ENCODE peak calls at places on chromosomes 7 and 10, in seven cellular contexts. One of them, this sample, is unnamed.

GRCh38 chr7:129780257-129781127 is 169.0 kb downstream of the NRF1 start:
- DNase-seq in right lobe of liver: peak; percentile 65
- DNase-seq in cardiac muscle cell: peak; percentile 47
- DNase-seq in AG04450: no peak
- DNase-seq in adrenal gland: peak; percentile 77
- DNase-seq in CD8-positive, alpha-beta T cell: peak; percentile 51
- DNase-seq in WERI-Rb-1: peak; percentile 98
- DNase-seq in this sample: peak; percentile 86

GRCh38 chr7:159098795-159099194 is 45.9 kb downstream of the VIPR2 start:
- DNase-seq in WERI-Rb-1: no peak
- DNase-seq in cardiac muscle cell: no peak
- DNase-seq in CD8-positive, alpha-beta T cell: no peak
- DNase-seq in AG04450: no peak
- DNase-seq in adrenal gland: peak; percentile 11
- DNase-seq in right lobe of liver: peak; percentile 37
- DNase-seq in this sample: no peak

GRCh38 chr10:104342941-104343411 is 4.7 kb upstream of the ITPRIP start:
- DNase-seq in WERI-Rb-1: no peak
- DNase-seq in right lobe of liver: no peak
- DNase-seq in cardiac muscle cell: peak; percentile 51
- DNase-seq in adrenal gland: peak; percentile 66
- DNase-seq in AG04450: no peak
- DNase-seq in CD8-positive, alpha-beta T cell: no peak
- DNase-seq in this sample: no peak

GRCh38 chr7:31695856-31696255 is 8.8 kb downstream of the PPP1R17 start:
- DNase-seq in right lobe of liver: no peak
- DNase-seq in WERI-Rb-1: no peak
- DNase-seq in CD8-positive, alpha-beta T cell: no peak
- DNase-seq in cardiac muscle cell: no peak
- DNase-seq in AG04450: no peak
- DNase-seq in adrenal gland: no peak
- DNase-seq in this sample: no peak

GRCh38 chr7:151251328-151251925 is 2.9 kb upstream of the SMARCD3 start:
- DNase-seq in adrenal gland: peak; percentile 61
- DNase-seq in WERI-Rb-1: peak; percentile 73
- DNase-seq in cardiac muscle cell: peak; percentile 75
- DNase-seq in CD8-positive, alpha-beta T cell: no peak
- DNase-seq in AG04450: no peak
- DNase-seq in right lobe of liver: no peak
- DNase-seq in this sample: no peak

GRCh38 chr10:92571649-92572048 is 2.2 kb downstream of the IDE start:
- DNase-seq in cardiac muscle cell: peak; percentile 15
- DNase-seq in right lobe of liver: no peak
- DNase-seq in AG04450: no peak
- DNase-seq in WERI-Rb-1: no peak
- DNase-seq in adrenal gland: no peak
- DNase-seq in CD8-positive, alpha-beta T cell: no peak
- DNase-seq in this sample: no peak

GRCh38 chr10:2851544-2851943 is 215.8 kb upstream of the PFKP start:
- DNase-seq in CD8-positive, alpha-beta T cell: no peak
- DNase-seq in AG04450: no peak
- DNase-seq in adrenal gland: no peak
- DNase-seq in WERI-Rb-1: no peak
- DNase-seq in right lobe of liver: no peak
- DNase-seq in cardiac muscle cell: no peak
- DNase-seq in this sample: no peak

GRCh38 chr7:140631006-140631405 is 9.6 kb downstream of the DENND2A start:
- DNase-seq in adrenal gland: no peak
- DNase-seq in AG04450: no peak
- DNase-seq in CD8-positive, alpha-beta T cell: no peak
- DNase-seq in cardiac muscle cell: no peak
- DNase-seq in right lobe of liver: no peak
- DNase-seq in WERI-Rb-1: no peak
- DNase-seq in this sample: no peak

GRCh38 chr7:87206361-87206760 is 13.2 kb downstream of the TMEM243 start:
- DNase-seq in right lobe of liver: no peak
- DNase-seq in CD8-positive, alpha-beta T cell: no peak
- DNase-seq in WERI-Rb-1: no peak
- DNase-seq in adrenal gland: no peak
- DNase-seq in AG04450: no peak
- DNase-seq in cardiac muscle cell: no peak
- DNase-seq in this sample: no peak

GRCh38 chr10:43961523-43962345 is 313.1 kb upstream of the ZNF32 start:
- DNase-seq in WERI-Rb-1: no peak
- DNase-seq in CD8-positive, alpha-beta T cell: no peak
- DNase-seq in AG04450: no peak
- DNase-seq in right lobe of liver: no peak
- DNase-seq in adrenal gland: peak; percentile 71
- DNase-seq in cardiac muscle cell: no peak
- DNase-seq in this sample: no peak

GRCh38 chr7:71868797-71869196 is 543.3 kb downstream of the CALN1 start:
- DNase-seq in WERI-Rb-1: no peak
- DNase-seq in cardiac muscle cell: no peak
- DNase-seq in CD8-positive, alpha-beta T cell: no peak
- DNase-seq in adrenal gland: peak; percentile 29
- DNase-seq in right lobe of liver: no peak
- DNase-seq in AG04450: no peak
- DNase-seq in this sample: no peak

GRCh38 chr7:107563072-107563760 is 504 bp downstream of the COG5 start:
- DNase-seq in AG04450: no peak
- DNase-seq in WERI-Rb-1: no peak
- DNase-seq in right lobe of liver: no peak
- DNase-seq in cardiac muscle cell: no peak
- DNase-seq in CD8-positive, alpha-beta T cell: no peak
- DNase-seq in adrenal gland: peak; percentile 68
- DNase-seq in this sample: no peak

GRCh38 chr7:1812693-1813393 is 142.8 kb downstream of the ELFN1 start:
- DNase-seq in AG04450: no peak
- DNase-seq in adrenal gland: no peak
- DNase-seq in right lobe of liver: no peak
- DNase-seq in WERI-Rb-1: peak; percentile 87
- DNase-seq in cardiac muscle cell: peak; percentile 44
- DNase-seq in CD8-positive, alpha-beta T cell: no peak
- DNase-seq in this sample: no peak

GRCh38 chr10:1368772-1369171 is 312.6 kb downstream of the WDR37 start:
- DNase-seq in adrenal gland: no peak
- DNase-seq in WERI-Rb-1: peak; percentile 15
- DNase-seq in CD8-positive, alpha-beta T cell: no peak
- DNase-seq in AG04450: no peak
- DNase-seq in right lobe of liver: no peak
- DNase-seq in cardiac muscle cell: peak; percentile 66
- DNase-seq in this sample: peak; percentile 76

GRCh38 chr7:95104739-95105138 is 197.3 kb downstream of the PPP1R9A start:
- DNase-seq in WERI-Rb-1: no peak
- DNase-seq in right lobe of liver: no peak
- DNase-seq in CD8-positive, alpha-beta T cell: no peak
- DNase-seq in cardiac muscle cell: no peak
- DNase-seq in AG04450: no peak
- DNase-seq in adrenal gland: peak; percentile 40
- DNase-seq in this sample: no peak

GRCh38 chr10:114491419-114491818 is 87.1 kb upstream of the AFAP1L2 start:
- DNase-seq in AG04450: no peak
- DNase-seq in adrenal gland: no peak
- DNase-seq in right lobe of liver: no peak
- DNase-seq in CD8-positive, alpha-beta T cell: no peak
- DNase-seq in cardiac muscle cell: no peak
- DNase-seq in WERI-Rb-1: no peak
- DNase-seq in this sample: no peak

GRCh38 chr7:20793258-20793657 is 6.6 kb upstream of the SP8 start:
- DNase-seq in right lobe of liver: no peak
- DNase-seq in CD8-positive, alpha-beta T cell: no peak
- DNase-seq in adrenal gland: no peak
- DNase-seq in AG04450: no peak
- DNase-seq in WERI-Rb-1: peak; percentile 35
- DNase-seq in cardiac muscle cell: no peak
- DNase-seq in this sample: no peak

GRCh38 chr10:3887885-3888476 is 103.0 kb upstream of the KLF6 start:
- DNase-seq in CD8-positive, alpha-beta T cell: peak; percentile 26
- DNase-seq in WERI-Rb-1: no peak
- DNase-seq in AG04450: peak; percentile 57
- DNase-seq in adrenal gland: peak; percentile 71
- DNase-seq in cardiac muscle cell: no peak
- DNase-seq in right lobe of liver: no peak
- DNase-seq in this sample: peak; percentile 79

GRCh38 chr7:90945104-90945752 is 319.0 kb upstream of the FZD1 start:
- DNase-seq in AG04450: no peak
- DNase-seq in CD8-positive, alpha-beta T cell: no peak
- DNase-seq in right lobe of liver: no peak
- DNase-seq in cardiac muscle cell: no peak
- DNase-seq in adrenal gland: no peak
- DNase-seq in WERI-Rb-1: no peak
- DNase-seq in this sample: no peak

GRCh38 chr10:115941247-115941840 is 331.7 kb downstream of the GFRA1 start:
- DNase-seq in right lobe of liver: no peak
- DNase-seq in AG04450: no peak
- DNase-seq in WERI-Rb-1: no peak
- DNase-seq in adrenal gland: no peak
- DNase-seq in CD8-positive, alpha-beta T cell: no peak
- DNase-seq in cardiac muscle cell: no peak
- DNase-seq in this sample: no peak

GRCh38 chr10:16777473-16778370 is 39.5 kb downstream of the RSU1 start:
- DNase-seq in WERI-Rb-1: peak; percentile 8
- DNase-seq in cardiac muscle cell: peak; percentile 77
- DNase-seq in right lobe of liver: peak; percentile 49
- DNase-seq in CD8-positive, alpha-beta T cell: no peak
- DNase-seq in adrenal gland: peak; percentile 24
- DNase-seq in AG04450: peak; percentile 32
- DNase-seq in this sample: no peak

GRCh38 chr10:87095241-87095945 is 387 bp downstream of the SHLD2 start:
- DNase-seq in WERI-Rb-1: peak; percentile 80
- DNase-seq in CD8-positive, alpha-beta T cell: peak; percentile 71
- DNase-seq in adrenal gland: peak; percentile 90
- DNase-seq in right lobe of liver: peak; percentile 89
- DNase-seq in AG04450: peak; percentile 56
- DNase-seq in cardiac muscle cell: peak; percentile 84
- DNase-seq in this sample: peak; percentile 89

GRCh38 chr7:957418-958220 is 3.1 kb upstream of the ADAP1 start:
- DNase-seq in right lobe of liver: no peak
- DNase-seq in CD8-positive, alpha-beta T cell: no peak
- DNase-seq in adrenal gland: no peak
- DNase-seq in cardiac muscle cell: no peak
- DNase-seq in AG04450: no peak
- DNase-seq in WERI-Rb-1: no peak
- DNase-seq in this sample: peak; percentile 45

GRCh38 chr7:130896051-130896881 is 162.3 kb upstream of the KLF14 start:
- DNase-seq in right lobe of liver: no peak
- DNase-seq in WERI-Rb-1: no peak
- DNase-seq in adrenal gland: peak; percentile 3
- DNase-seq in CD8-positive, alpha-beta T cell: no peak
- DNase-seq in AG04450: no peak
- DNase-seq in cardiac muscle cell: no peak
- DNase-seq in this sample: no peak

GRCh38 chr10:20254078-20254477 is 437.8 kb downstream of the PLXDC2 start:
- DNase-seq in CD8-positive, alpha-beta T cell: no peak
- DNase-seq in right lobe of liver: no peak
- DNase-seq in cardiac muscle cell: no peak
- DNase-seq in AG04450: no peak
- DNase-seq in WERI-Rb-1: no peak
- DNase-seq in adrenal gland: no peak
- DNase-seq in this sample: no peak

DNA sequence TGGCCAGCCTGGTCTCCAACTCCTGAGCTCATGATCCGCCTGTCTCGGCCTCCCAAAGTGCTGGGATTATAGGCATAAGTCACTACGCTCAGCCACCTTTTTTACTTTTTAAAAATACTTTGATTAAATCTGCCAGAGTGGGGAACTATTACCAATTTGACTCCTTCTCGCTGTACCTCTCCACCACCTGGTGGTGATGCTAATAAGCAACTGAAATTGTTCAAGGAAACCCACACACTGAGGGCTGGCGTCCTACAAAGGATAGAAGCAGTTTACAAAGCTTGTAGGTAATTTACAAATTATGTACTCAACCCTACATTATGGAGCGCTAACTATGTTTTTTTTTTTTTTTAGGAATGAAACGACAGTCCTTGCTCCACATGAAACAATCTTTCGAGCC is 111.1 kb downstream of the CPED1 start:
- DNase-seq in cardiac muscle cell: no peak
- DNase-seq in CD8-positive, alpha-beta T cell: no peak
- DNase-seq in adrenal gland: no peak
- DNase-seq in WERI-Rb-1: no peak
- DNase-seq in AG04450: no peak
- DNase-seq in right lobe of liver: no peak
- DNase-seq in this sample: no peak
- TF ChIP-seq CTCF in cardiac muscle cell: peak; percentile 8
- TF ChIP-seq CTCF in CD8-positive, alpha-beta T cell: no peak
- TF ChIP-seq CTCF in adrenal gland: no peak
- TF ChIP-seq CTCF in WERI-Rb-1: peak; percentile 1
- TF ChIP-seq CTCF in AG04450: peak; percentile 21
- TF ChIP-seq CTCF in right lobe of liver: no peak
- TF ChIP-seq CTCF in this sample: no peak

GRCh38 chr7:41742619-41743018 is 39.7 kb upstream of the INHBA start:
- DNase-seq in AG04450: no peak
- DNase-seq in adrenal gland: no peak
- DNase-seq in WERI-Rb-1: no peak
- DNase-seq in right lobe of liver: no peak
- DNase-seq in CD8-positive, alpha-beta T cell: no peak
- DNase-seq in cardiac muscle cell: no peak
- DNase-seq in this sample: no peak
- H3K9me3 ChIP-seq in AG04450: peaks cover 9% of the 10 kb centered on the region
- H3K9me3 ChIP-seq in adrenal gland: no peaks in the 10 kb centered on the region
- H3K9me3 ChIP-seq in WERI-Rb-1: peaks cover 5% of the 10 kb centered on the region
- H3K9me3 ChIP-seq in right lobe of liver: no peaks in the 10 kb centered on the region
- H3K9me3 ChIP-seq in CD8-positive, alpha-beta T cell: peaks cover 4% of the 10 kb centered on the region
- H3K9me3 ChIP-seq in cardiac muscle cell: no peaks in the 10 kb centered on the region
- H3K9me3 ChIP-seq in this sample: no peaks in the 10 kb centered on the region

DNA sequence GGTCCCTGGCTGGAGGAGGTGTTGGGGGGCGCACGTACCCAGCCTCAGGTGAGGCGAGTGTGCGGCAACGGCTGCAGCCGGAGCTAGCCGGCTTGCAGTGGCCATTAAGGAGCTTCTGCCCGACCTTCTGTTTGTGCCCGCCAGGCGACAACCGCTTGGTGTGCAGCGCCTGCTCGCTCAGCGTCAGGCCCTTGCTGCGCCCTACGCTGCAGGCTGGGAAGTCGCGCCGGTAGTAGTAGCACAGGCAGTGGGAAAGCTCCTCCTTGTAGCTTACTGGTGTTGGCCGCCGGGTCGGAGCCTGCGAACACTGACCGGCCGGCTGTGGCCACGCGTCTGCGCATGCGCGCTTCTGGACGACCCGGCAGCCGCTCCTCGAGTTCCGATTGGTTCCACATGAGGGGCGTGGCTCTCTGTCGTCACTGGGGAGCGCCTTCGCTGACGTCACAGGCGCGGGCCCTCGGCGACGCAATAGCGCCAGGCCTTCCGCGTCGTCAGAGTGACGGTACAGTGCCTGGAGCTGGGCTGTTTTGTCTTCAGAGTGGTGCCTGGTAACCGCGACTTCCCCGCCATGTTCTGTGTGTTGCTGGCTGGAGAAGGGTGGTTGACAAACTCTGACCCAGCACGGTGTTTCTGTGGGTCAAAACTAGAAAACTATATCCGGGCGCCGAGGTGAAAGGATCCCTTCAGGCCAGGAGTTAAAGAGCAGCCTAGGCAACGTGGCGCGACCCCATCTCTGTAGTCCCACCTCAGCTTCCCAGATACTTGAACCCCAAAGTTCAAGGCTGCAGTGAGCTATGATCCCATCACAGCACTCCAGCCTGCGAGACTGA is 76.3 kb upstream of the TMEM248 start:
- DNase-seq in adrenal gland: peak; percentile 98
- DNase-seq in CD8-positive, alpha-beta T cell: peak; percentile 98
- DNase-seq in WERI-Rb-1: peak; percentile 98
- DNase-seq in cardiac muscle cell: peak; percentile 98
- DNase-seq in right lobe of liver: peak; percentile 99
- DNase-seq in AG04450: peak; percentile 97
- DNase-seq in this sample: peak; percentile 97
- TF ChIP-seq CTCF in adrenal gland: peak; percentile 46
- TF ChIP-seq CTCF in CD8-positive, alpha-beta T cell: peak; percentile 53
- TF ChIP-seq CTCF in WERI-Rb-1: peak; percentile 34
- TF ChIP-seq CTCF in cardiac muscle cell: peak; percentile 13
- TF ChIP-seq CTCF in right lobe of liver: no peak
- TF ChIP-seq CTCF in AG04450: peak; percentile 27
- TF ChIP-seq CTCF in this sample: peak; percentile 39

GRCh38 chr10:37301271-37301670 is 175.9 kb downstream of the ANKRD30A start:
- DNase-seq in AG04450: no peak
- DNase-seq in cardiac muscle cell: no peak
- DNase-seq in right lobe of liver: no peak
- DNase-seq in adrenal gland: no peak
- DNase-seq in CD8-positive, alpha-beta T cell: no peak
- DNase-seq in WERI-Rb-1: no peak
- DNase-seq in this sample: no peak
- H3K9me3 ChIP-seq in AG04450: peaks cover 22% of the 10 kb centered on the region
- H3K9me3 ChIP-seq in cardiac muscle cell: peaks cover 4% of the 10 kb centered on the region
- H3K9me3 ChIP-seq in right lobe of liver: no peaks in the 10 kb centered on the region
- H3K9me3 ChIP-seq in adrenal gland: no peaks in the 10 kb centered on the region
- H3K9me3 ChIP-seq in CD8-positive, alpha-beta T cell: no peaks in the 10 kb centered on the region
- H3K9me3 ChIP-seq in WERI-Rb-1: no peaks in the 10 kb centered on the region
- H3K9me3 ChIP-seq in this sample: no peaks in the 10 kb centered on the region